ENCODE peak calls at places on chromosomes 1 and 21, in five cellular contexts. U is body of pancreas, E is IMR-90, L is uterus, R is stomach. N is an unnamed sample.
A peak's percentile ranks its signal among the peaks of the same experiment; 100 is the strongest.

GRCh38 chr1:203342192-203342940 is 8.6 kb downstream of the FMOD start:
- DNase-seq in U (peak; percentile 73), E (peak; percentile 38), L (peak; percentile 47), R (peak; percentile 71), N (peak; percentile 46)

GRCh38 chr1:30267856-30268255 is 455.5 kb downstream of the MATN1 start:
- DNase-seq in U (no peak), E (no peak), L (no peak), R (no peak), N (no peak)

GRCh38 chr1:17216078-17216477 is 11.2 kb downstream of the PADI1 start:
- DNase-seq in U (no peak), E (no peak), L (no peak), R (no peak), N (no peak)

GRCh38 chr1:53328490-53329182 is 766 bp upstream of the LRP8 start:
- DNase-seq in U (peak; percentile 10), E (no peak), L (peak; percentile 14), R (no peak), N (no peak)

GRCh38 chr1:190129367-190129766 is 348.3 kb downstream of the BRINP3 start:
- DNase-seq in U (no peak), E (no peak), L (no peak), R (no peak), N (no peak)

GRCh38 chr1:178953034-178953433 is 72.7 kb upstream of the FAM20B start:
- DNase-seq in U (no peak), E (no peak), L (peak; percentile 64), R (no peak), N (no peak)

GRCh38 chr1:81836007-81836626 is 35.4 kb downstream of the ADGRL2 start:
- DNase-seq in U (no peak), E (peak; percentile 3), L (no peak), R (no peak), N (no peak)

GRCh38 chr1:200867018-200867811 is 5.6 kb upstream of the GPR25 start:
- DNase-seq in U (no peak), E (peak; percentile 61), L (no peak), R (no peak), N (no peak)

GRCh38 chr1:162711066-162711465 is 78.8 kb downstream of the DDR2 start:
- DNase-seq in U (no peak), E (peak; percentile 45), L (no peak), R (no peak), N (no peak)

GRCh38 chr1:114758251-114758832 is 558 bp upstream of the CSDE1 start:
- DNase-seq in U (no peak), E (no peak), L (no peak), R (no peak), N (no peak)

GRCh38 chr1:164983023-164983650 is 373.4 kb downstream of the LMX1A start:
- DNase-seq in U (no peak), E (no peak), L (no peak), R (no peak), N (no peak)

GRCh38 chr1:53681647-53682368 is 57.2 kb downstream of the GLIS1 start:
- DNase-seq in U (peak; percentile 44), E (peak; percentile 24), L (peak; percentile 52), R (peak; percentile 48), N (no peak)

GRCh38 chr1:39214021-39214713 is 9.7 kb downstream of the MACF1 start:
- DNase-seq in U (peak; percentile 31), E (no peak), L (no peak), R (no peak), N (peak; percentile 12)

GRCh38 chr21:38938343-38938742 is 132.6 kb downstream of the ETS2 start:
- DNase-seq in U (no peak), E (peak; percentile 49), L (no peak), R (no peak), N (no peak)

GRCh38 chr1:214688891-214689290 is 85.9 kb downstream of the CENPF start:
- DNase-seq in U (no peak), E (no peak), L (no peak), R (no peak), N (no peak)

GRCh38 chr1:38083541-38083940 is 36.9 kb upstream of the POU3F1 start:
- DNase-seq in U (no peak), E (no peak), L (no peak), R (no peak), N (no peak)

GRCh38 chr1:159869173-159869572 is 6.7 kb upstream of the VSIG8 start:
- DNase-seq in U (peak; percentile 29), E (peak; percentile 86), L (no peak), R (no peak), N (no peak)

DNA sequence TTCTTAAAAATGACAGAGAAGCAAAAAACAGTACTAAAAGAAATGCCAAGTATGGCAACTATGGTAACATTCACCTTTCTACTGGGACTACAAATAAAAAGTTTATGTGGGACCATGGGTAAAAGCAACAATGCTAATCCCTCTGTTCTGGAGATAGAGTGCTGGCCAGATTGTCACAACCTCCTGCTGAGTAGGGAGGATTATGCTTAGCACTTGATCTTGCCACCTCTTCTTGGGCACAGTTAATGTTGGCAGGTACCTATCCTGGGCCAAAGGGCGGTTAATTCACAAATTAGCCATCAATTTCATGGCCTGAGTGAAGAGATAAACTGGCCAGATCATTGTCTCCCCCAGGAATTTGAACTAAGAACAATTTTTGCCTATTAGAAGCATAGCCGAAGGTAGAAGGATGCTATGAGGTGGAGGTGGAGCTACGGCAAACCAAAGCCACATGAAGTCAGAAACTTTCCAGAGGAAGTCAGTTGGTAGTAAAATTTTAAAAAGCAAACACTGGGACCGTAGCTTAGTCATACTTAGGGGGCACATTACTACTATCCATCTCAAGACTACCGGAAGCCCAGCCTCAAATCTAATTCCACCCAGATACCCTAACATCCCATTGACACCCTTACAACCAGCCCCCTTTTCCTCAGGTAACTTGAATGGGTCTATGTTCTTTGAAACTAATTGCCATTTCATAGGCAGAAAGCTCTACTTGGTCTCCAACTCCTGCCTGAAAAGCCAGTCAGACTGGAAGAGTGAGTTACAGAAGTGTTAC is 2.7 kb downstream of the SCYL3 start:
- DNase-seq in U (peak; percentile 60), E (no peak), L (no peak), R (peak; percentile 43), N (no peak)
- TF ChIP-seq POLR2A in U (no peak), E (no peak), L (no peak), R (no peak), N (no peak)

GRCh38 chr21:43954896-43955295 is 57.2 kb upstream of the TRAPPC10 start:
- DNase-seq in U (no peak), E (no peak), L (no peak), R (no peak), N (no peak)
- TF ChIP-seq POLR2A in U (no peak), E (no peak), L (no peak), R (no peak), N (no peak)

GRCh38 chr1:2054560-2054959 is 4.3 kb downstream of the PRKCZ start:
- DNase-seq in U (no peak), E (no peak), L (no peak), R (no peak), N (no peak)

GRCh38 chr1:2055911-2056575 is 5.8 kb downstream of the PRKCZ start:
- DNase-seq in U (no peak), E (no peak), L (no peak), R (no peak), N (no peak)

GRCh38 chr1:2060082-2060481 is 9.9 kb downstream of the PRKCZ start:
- DNase-seq in U (no peak), E (no peak), L (no peak), R (no peak), N (no peak)

GRCh38 chr1:2059290-2059953 is 9.2 kb downstream of the PRKCZ start:
- DNase-seq in U (no peak), E (no peak), L (no peak), R (no peak), N (no peak)

GRCh38 chr1:2056955-2057590 is 6.9 kb downstream of the PRKCZ start:
- DNase-seq in U (no peak), E (no peak), L (no peak), R (no peak), N (no peak)
- TF ChIP-seq POLR2A in U (no peak), E (no peak), L (no peak), R (no peak), N (no peak)

DNA sequence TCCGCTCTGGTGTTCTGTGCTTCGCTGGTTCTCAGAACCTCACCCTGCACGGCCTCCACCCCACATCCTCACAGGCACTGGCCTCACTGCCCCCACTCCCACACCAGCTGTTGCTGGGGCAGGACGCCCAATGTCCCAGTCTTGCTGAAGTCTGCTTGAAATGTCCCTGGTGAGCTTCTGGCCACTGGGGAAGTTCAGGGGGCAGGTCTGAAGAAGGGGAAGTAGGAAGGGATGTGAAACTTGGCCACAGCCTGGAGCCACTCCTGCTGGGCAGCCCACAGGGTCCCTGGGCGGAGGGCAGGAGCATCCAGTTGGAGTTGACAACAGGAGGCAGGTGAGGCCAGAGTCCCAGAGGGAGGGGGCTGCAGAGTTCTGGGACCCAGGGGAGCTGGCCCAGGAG is at the start of gene C1QA:
- DNase-seq in U (no peak), E (no peak), L (no peak), R (no peak), N (no peak)
- TF ChIP-seq POLR2A in U (no peak), E (no peak), L (no peak), R (no peak), N (no peak)

DNA sequence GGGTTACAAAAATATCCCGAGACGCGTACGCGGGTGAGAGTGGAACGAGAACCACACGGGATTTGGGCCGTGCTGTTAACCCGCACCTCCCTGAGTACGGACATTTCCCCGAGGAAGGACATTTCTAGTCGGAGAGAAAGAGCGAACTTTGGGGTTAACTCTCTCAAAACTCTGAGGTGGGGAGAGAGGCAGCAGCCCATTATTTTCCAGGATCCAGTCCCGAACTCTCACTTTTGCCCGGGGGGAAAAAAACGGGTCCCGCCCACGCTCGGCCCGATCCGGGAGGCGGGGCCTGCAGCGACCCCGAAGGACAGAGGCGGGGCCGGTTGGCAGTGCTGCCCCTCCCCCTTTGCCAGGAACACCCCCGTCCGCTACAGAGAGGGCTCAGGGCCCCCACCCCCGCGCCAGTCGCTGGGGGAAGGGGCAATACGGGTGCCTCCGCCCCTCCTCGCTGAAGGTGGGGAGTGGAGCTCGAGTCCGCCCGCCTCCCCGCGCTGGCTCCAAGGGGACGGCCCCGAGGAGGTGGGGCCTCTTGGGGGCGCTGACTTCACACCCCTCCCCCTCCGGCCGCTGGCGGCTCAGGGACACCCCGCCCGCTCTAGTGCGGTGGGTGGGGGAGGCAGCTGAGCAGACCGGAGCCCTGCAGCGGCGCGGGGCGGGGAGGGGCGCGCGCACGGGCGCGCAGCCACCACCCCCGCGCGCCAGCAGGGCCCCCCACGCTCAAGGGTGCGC is 722 bp downstream of the NUCKS1 start:
- DNase-seq in U (peak; percentile 93), E (peak; percentile 95), L (peak; percentile 93), R (peak; percentile 95), N (peak; percentile 96)
- TF ChIP-seq POLR2A in U (peak; percentile 82), E (no peak), L (peak; percentile 87), R (peak; percentile 49), N (peak; percentile 78)